ENCODE peak calls at places on chromosomes 12 and 14, in five cellular contexts. One of them, this sample, is unnamed. For H3K4me1, the result is how much of the 10 kb centered on the place peaks cover.

GRCh38 chr14:35470775-35471174 is 63.2 kb upstream of the INSM2 start:
- DNase-seq in keratinocyte: no peak
- DNase-seq in heart left ventricle: no peak
- DNase-seq in ascending aorta: no peak
- DNase-seq in SJSA1: no peak
- DNase-seq in this sample: peak

GRCh38 chr12:77584860-77585259 is 245.8 kb upstream of the NAV3 start:
- DNase-seq in ascending aorta: no peak
- DNase-seq in heart left ventricle: no peak
- DNase-seq in keratinocyte: no peak
- DNase-seq in SJSA1: no peak
- DNase-seq in this sample: no peak

GRCh38 chr14:36604757-36605505 is 22.5 kb upstream of the NKX2-8 start:
- DNase-seq in keratinocyte: peak
- DNase-seq in heart left ventricle: peak
- DNase-seq in SJSA1: no peak
- DNase-seq in ascending aorta: no peak
- DNase-seq in this sample: peak

GRCh38 chr12:45469902-45470301 is 254.0 kb downstream of the ANO6 start:
- DNase-seq in heart left ventricle: no peak
- DNase-seq in keratinocyte: no peak
- DNase-seq in SJSA1: no peak
- DNase-seq in ascending aorta: no peak
- DNase-seq in this sample: no peak

GRCh38 chr12:1041478-1041877 is 50.5 kb downstream of the ERC1 start:
- DNase-seq in ascending aorta: no peak
- DNase-seq in heart left ventricle: no peak
- DNase-seq in keratinocyte: no peak
- DNase-seq in SJSA1: no peak
- DNase-seq in this sample: no peak

GRCh38 chr12:127230843-127231260 is 1036.1 kb upstream of the TMEM132C start:
- DNase-seq in ascending aorta: no peak
- DNase-seq in keratinocyte: peak
- DNase-seq in SJSA1: peak
- DNase-seq in heart left ventricle: no peak
- DNase-seq in this sample: no peak

GRCh38 chr12:62260733-62261683 is 804 bp downstream of the USP15 start:
- DNase-seq in keratinocyte: no peak
- DNase-seq in heart left ventricle: peak
- DNase-seq in SJSA1: no peak
- DNase-seq in ascending aorta: no peak
- DNase-seq in this sample: peak

GRCh38 chr14:32307881-32308582 is 21.1 kb upstream of the AKAP6 start:
- DNase-seq in keratinocyte: peak
- DNase-seq in ascending aorta: no peak
- DNase-seq in SJSA1: no peak
- DNase-seq in heart left ventricle: no peak
- DNase-seq in this sample: no peak

GRCh38 chr14:77151918-77152588 is 10.5 kb upstream of the ZDHHC22 start:
- DNase-seq in SJSA1: no peak
- DNase-seq in ascending aorta: no peak
- DNase-seq in heart left ventricle: no peak
- DNase-seq in keratinocyte: no peak
- DNase-seq in this sample: no peak

GRCh38 chr14:99216191-99216590 is 55.8 kb downstream of the BCL11B start:
- DNase-seq in keratinocyte: no peak
- DNase-seq in SJSA1: no peak
- DNase-seq in heart left ventricle: no peak
- DNase-seq in ascending aorta: no peak
- DNase-seq in this sample: no peak

GRCh38 chr12:3200032-3200617 is 122.9 kb downstream of the TSPAN9 start:
- DNase-seq in keratinocyte: no peak
- DNase-seq in ascending aorta: no peak
- DNase-seq in heart left ventricle: peak
- DNase-seq in SJSA1: peak
- DNase-seq in this sample: no peak

GRCh38 chr12:86948851-86949250 is 692.7 kb upstream of the MGAT4C start:
- DNase-seq in ascending aorta: no peak
- DNase-seq in keratinocyte: no peak
- DNase-seq in SJSA1: no peak
- DNase-seq in heart left ventricle: no peak
- DNase-seq in this sample: no peak

GRCh38 chr12:57632898-57633825 is at the start of gene B4GALNT1:
- DNase-seq in ascending aorta: no peak
- DNase-seq in SJSA1: peak
- DNase-seq in keratinocyte: no peak
- DNase-seq in heart left ventricle: peak
- DNase-seq in this sample: peak

GRCh38 chr12:18653465-18653864 is 84.3 kb downstream of the PLCZ1 start:
- DNase-seq in ascending aorta: no peak
- DNase-seq in SJSA1: no peak
- DNase-seq in heart left ventricle: no peak
- DNase-seq in keratinocyte: no peak
- DNase-seq in this sample: no peak

GRCh38 chr14:104509673-104510072 is 69.9 kb upstream of the C14orf180 start:
- DNase-seq in ascending aorta: no peak
- DNase-seq in keratinocyte: no peak
- DNase-seq in heart left ventricle: no peak
- DNase-seq in SJSA1: no peak
- DNase-seq in this sample: no peak

GRCh38 chr12:19151298-19151697 is 21.8 kb downstream of the PLEKHA5 start:
- DNase-seq in SJSA1: no peak
- DNase-seq in ascending aorta: no peak
- DNase-seq in heart left ventricle: no peak
- DNase-seq in keratinocyte: no peak
- DNase-seq in this sample: no peak

GRCh38 chr12:119302334-119303132 is 32.0 kb upstream of the CCDC60 start:
- DNase-seq in SJSA1: no peak
- DNase-seq in ascending aorta: no peak
- DNase-seq in heart left ventricle: no peak
- DNase-seq in keratinocyte: no peak
- DNase-seq in this sample: no peak

GRCh38 chr12:19572920-19573558 is 133.7 kb downstream of the AEBP2 start:
- DNase-seq in SJSA1: no peak
- DNase-seq in keratinocyte: peak
- DNase-seq in heart left ventricle: no peak
- DNase-seq in ascending aorta: no peak
- DNase-seq in this sample: peak

GRCh38 chr14:23167006-23167847 is 16.2 kb downstream of the SLC7A8 start:
- DNase-seq in keratinocyte: no peak
- DNase-seq in ascending aorta: no peak
- DNase-seq in heart left ventricle: no peak
- DNase-seq in SJSA1: no peak
- DNase-seq in this sample: no peak

GRCh38 chr12:46711756-46712155 is 114.0 kb downstream of the SLC38A4 start:
- DNase-seq in keratinocyte: no peak
- DNase-seq in heart left ventricle: no peak
- DNase-seq in SJSA1: no peak
- DNase-seq in ascending aorta: no peak
- DNase-seq in this sample: no peak

GRCh38 chr12:80709811-80710726 is 2.6 kb downstream of the MYF6 start:
- DNase-seq in keratinocyte: no peak
- DNase-seq in SJSA1: no peak
- DNase-seq in heart left ventricle: no peak
- DNase-seq in ascending aorta: no peak
- DNase-seq in this sample: no peak

GRCh38 chr12:122366685-122367475 is 55.6 kb downstream of the CLIP1 start:
- DNase-seq in SJSA1: peak
- DNase-seq in keratinocyte: peak
- DNase-seq in heart left ventricle: no peak
- DNase-seq in ascending aorta: no peak
- DNase-seq in this sample: no peak

GRCh38 chr14:51596473-51596870 is 55.2 kb upstream of the FRMD6 start:
- DNase-seq in keratinocyte: no peak
- DNase-seq in heart left ventricle: no peak
- DNase-seq in SJSA1: no peak
- DNase-seq in ascending aorta: no peak
- DNase-seq in this sample: no peak

GRCh38 chr14:87043667-87044200 is 949.2 kb downstream of the GALC start:
- DNase-seq in heart left ventricle: no peak
- DNase-seq in SJSA1: no peak
- DNase-seq in ascending aorta: no peak
- DNase-seq in keratinocyte: no peak
- DNase-seq in this sample: no peak
- H3K4me3 ChIP-seq in heart left ventricle: no peak
- H3K4me3 ChIP-seq in SJSA1: no peak
- H3K4me3 ChIP-seq in ascending aorta: no peak
- H3K4me3 ChIP-seq in keratinocyte: no peak
- H3K4me3 ChIP-seq in this sample: no peak

DNA sequence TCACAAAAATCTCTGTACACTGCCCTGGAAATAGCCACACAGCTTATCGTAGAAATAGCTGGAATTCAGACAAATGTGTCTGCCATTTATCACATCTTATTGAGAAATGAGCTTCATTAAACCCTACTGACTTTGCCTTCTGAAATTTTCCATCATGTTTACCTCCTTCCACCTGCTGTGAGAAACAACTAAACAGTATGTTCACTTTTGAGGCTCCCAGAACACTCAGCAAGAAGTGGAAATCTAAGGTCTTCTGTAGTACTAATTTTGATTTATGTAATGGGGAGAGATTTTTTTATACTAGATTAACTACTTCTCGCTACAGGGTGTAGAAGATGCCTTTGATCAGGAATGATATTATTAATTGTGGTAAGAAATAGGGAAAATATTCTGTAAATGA is 268.0 kb downstream of the KCNC2 start:
- DNase-seq in keratinocyte: no peak
- DNase-seq in SJSA1: no peak
- DNase-seq in ascending aorta: no peak
- DNase-seq in heart left ventricle: no peak
- DNase-seq in this sample: no peak
- H3K4me1 ChIP-seq in keratinocyte: under half
- H3K4me1 ChIP-seq in SJSA1: under half
- H3K4me1 ChIP-seq in ascending aorta: under half
- H3K4me1 ChIP-seq in heart left ventricle: under half
- H3K4me1 ChIP-seq in this sample: under half

GRCh38 chr12:9808531-9808930 is 18.8 kb upstream of the KLRF1 start:
- DNase-seq in SJSA1: no peak
- DNase-seq in heart left ventricle: no peak
- DNase-seq in ascending aorta: no peak
- DNase-seq in keratinocyte: no peak
- DNase-seq in this sample: no peak

GRCh38 chr12:9810721-9811120 is 16.6 kb upstream of the KLRF1 start:
- DNase-seq in SJSA1: no peak
- DNase-seq in heart left ventricle: no peak
- DNase-seq in keratinocyte: no peak
- DNase-seq in ascending aorta: no peak
- DNase-seq in this sample: peak

GRCh38 chr12:9811651-9812050 is 15.6 kb upstream of the KLRF1 start:
- DNase-seq in heart left ventricle: no peak
- DNase-seq in ascending aorta: no peak
- DNase-seq in SJSA1: no peak
- DNase-seq in keratinocyte: no peak
- DNase-seq in this sample: no peak

DNA sequence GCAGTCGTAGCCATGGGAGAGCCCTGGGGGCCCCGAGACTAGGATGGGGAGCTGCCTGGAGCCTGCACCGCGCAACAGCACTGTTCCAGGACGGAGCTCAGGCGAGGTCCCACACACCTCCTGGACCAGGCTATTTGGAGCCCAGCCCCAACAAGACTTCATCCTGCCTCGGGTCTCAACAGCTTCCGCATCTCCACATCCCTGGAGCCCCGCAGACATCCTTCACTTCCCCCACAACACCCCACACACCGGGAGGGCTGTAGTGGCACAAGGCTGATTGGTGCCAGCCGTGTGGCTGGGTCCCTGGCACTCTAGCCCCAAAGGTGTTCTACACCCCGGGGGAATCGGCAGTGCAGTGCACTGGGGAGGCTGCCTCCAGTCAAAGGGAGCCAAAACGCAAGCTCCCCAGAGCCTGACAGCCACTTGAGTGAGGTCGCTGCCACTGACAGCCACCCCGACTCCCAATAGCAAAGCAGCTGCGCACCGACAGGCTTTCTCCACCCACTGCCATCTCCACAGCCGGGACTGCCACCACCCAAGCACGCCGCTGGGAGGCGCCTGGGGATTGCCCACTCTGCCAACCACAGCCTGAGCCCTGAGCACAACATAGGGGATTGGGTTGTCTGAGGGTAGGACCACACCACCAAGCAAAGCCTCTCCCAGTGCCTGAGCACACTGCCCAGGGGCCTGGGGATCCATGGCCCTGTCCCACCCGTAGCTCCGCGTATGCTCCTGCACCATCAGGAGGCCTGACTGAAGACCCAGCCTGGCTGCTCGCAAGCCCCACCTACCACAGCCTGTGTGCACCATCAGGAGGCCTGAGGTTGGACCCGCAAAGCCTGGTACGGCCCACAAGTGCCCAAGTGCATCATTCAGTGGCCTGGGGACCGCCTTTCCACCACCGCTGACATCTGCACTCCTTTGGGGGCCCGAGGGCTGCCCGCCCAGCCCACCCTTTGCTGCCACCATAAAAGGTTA is 13.2 kb upstream of the KLRF1 start:
- DNase-seq in keratinocyte: no peak
- DNase-seq in SJSA1: peak
- DNase-seq in heart left ventricle: peak
- DNase-seq in ascending aorta: peak
- DNase-seq in this sample: peak
- H3K4me3 ChIP-seq in keratinocyte: peak
- H3K4me3 ChIP-seq in SJSA1: no peak
- H3K4me3 ChIP-seq in heart left ventricle: peak
- H3K4me3 ChIP-seq in ascending aorta: no peak
- H3K4me3 ChIP-seq in this sample: peak

DNA sequence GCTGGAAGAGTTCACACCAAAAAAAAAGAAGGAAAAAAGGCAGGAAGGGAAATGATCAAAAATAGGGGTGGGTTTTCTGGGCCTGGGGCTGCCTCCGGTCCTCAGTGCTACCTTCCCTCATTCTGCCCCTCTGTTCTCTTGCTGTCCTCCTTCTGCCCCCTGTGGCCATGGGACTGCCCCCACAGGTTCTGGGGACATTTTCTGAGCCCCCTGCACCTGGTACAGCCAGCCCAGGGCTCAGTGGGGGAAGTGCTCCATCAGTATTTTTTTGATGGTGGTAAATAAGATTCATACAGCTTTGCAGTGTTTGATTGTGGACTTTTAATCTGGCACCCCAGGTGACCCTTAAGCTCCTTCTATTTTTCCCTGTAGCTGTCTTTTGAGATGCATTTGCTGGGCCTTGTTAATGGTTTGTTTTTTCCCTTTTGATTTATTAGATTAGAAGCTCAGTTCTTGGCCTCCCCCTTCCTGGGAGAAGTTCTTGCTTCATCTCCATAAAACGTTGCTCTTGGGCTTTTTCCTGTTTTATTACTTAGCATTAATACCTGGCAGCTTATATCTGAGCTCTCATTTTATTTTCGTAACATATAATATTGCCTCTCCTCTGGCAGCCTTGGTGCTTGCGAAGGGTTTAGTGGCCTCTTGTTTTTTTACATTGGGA is 43.0 kb downstream of the CHST11 start:
- DNase-seq in ascending aorta: no peak
- DNase-seq in SJSA1: no peak
- DNase-seq in keratinocyte: no peak
- DNase-seq in heart left ventricle: no peak
- DNase-seq in this sample: no peak
- H3K4me1 ChIP-seq in ascending aorta: under half
- H3K4me1 ChIP-seq in SJSA1: under half
- H3K4me1 ChIP-seq in keratinocyte: under half
- H3K4me1 ChIP-seq in heart left ventricle: under half
- H3K4me1 ChIP-seq in this sample: half or more

This sample was measured in DND-41.